ENCODE peak calls at places on chromosomes 3 and 15, in eight cellular contexts. W, X, G, N, T, F, O and C are unnamed samples. For H3K4me1, the result is how much of the 10 kb centered on the place peaks cover.

GRCh38 chr15:98568382-98569017 is 79.8 kb upstream of the IGF1R start:
- DNase-seq in W (no peak), X (no peak), G (peak), N (no peak), T (no peak), F (no peak), O (no peak), C (no peak)

GRCh38 chr15:65917407-65917756 is 48.1 kb downstream of the RAB11A start:
- DNase-seq in W (no peak), X (no peak), G (no peak), N (no peak), T (no peak), F (no peak), O (no peak), C (no peak)

GRCh38 chr3:133887951-133888703 is 7.6 kb downstream of the RAB6B start:
- DNase-seq in W (no peak), X (no peak), G (peak), N (no peak), T (no peak), F (no peak), O (no peak), C (no peak)

GRCh38 chr3:11566916-11567315 is 76.8 kb downstream of the VGLL4 start:
- DNase-seq in W (no peak), X (no peak), G (no peak), N (no peak), T (no peak), F (no peak), O (no peak), C (no peak)

GRCh38 chr3:23671901-23672589 is 133.7 kb upstream of the UBE2E1 start:
- DNase-seq in W (peak), X (peak), G (peak), N (no peak), T (peak), F (no peak), O (no peak), C (no peak)

GRCh38 chr3:171301002-171301401 is 159.2 kb downstream of the TNIK start:
- DNase-seq in W (no peak), X (no peak), G (no peak), N (no peak), T (no peak), F (no peak), O (no peak), C (no peak)

GRCh38 chr15:98147415-98147814 is 186.9 kb downstream of the ARRDC4 start:
- DNase-seq in W (peak), X (no peak), G (no peak), N (no peak), T (no peak), F (no peak), O (no peak), C (no peak)

GRCh38 chr3:135514064-135514455 is 451.5 kb upstream of the PPP2R3A start:
- DNase-seq in W (no peak), X (no peak), G (no peak), N (no peak), T (no peak), F (no peak), O (no peak), C (no peak)

GRCh38 chr3:151015762-151016161 is 43.2 kb upstream of the CLRN1 start:
- DNase-seq in W (no peak), X (no peak), G (peak), N (no peak), T (no peak), F (no peak), O (no peak), C (no peak)

GRCh38 chr15:36867436-36867835 is 232.9 kb downstream of the MEIS2 start:
- DNase-seq in W (no peak), X (no peak), G (no peak), N (no peak), T (no peak), F (no peak), O (no peak), C (no peak)

GRCh38 chr3:109363634-109364033 is 26.3 kb upstream of the DPPA4 start:
- DNase-seq in W (no peak), X (no peak), G (no peak), N (no peak), T (no peak), F (no peak), O (no peak), C (no peak)

GRCh38 chr3:71210257-71211002 is 373.1 kb downstream of the FOXP1 start:
- DNase-seq in W (no peak), X (peak), G (peak), N (peak), T (no peak), F (no peak), O (no peak), C (no peak)

GRCh38 chr3:57066471-57066870 is 6.0 kb downstream of the SPATA12 start:
- DNase-seq in W (no peak), X (no peak), G (no peak), N (no peak), T (no peak), F (no peak), O (no peak), C (no peak)

GRCh38 chr15:101795455-101795854 is 7.9 kb upstream of the OR4F6 start:
- DNase-seq in W (no peak), X (no peak), G (peak), N (peak), T (no peak), F (no peak), O (no peak), C (no peak)

GRCh38 chr15:88257311-88257901 is 867 bp upstream of the NTRK3 start:
- DNase-seq in W (peak), X (no peak), G (peak), N (no peak), T (no peak), F (no peak), O (no peak), C (no peak)

GRCh38 chr3:149575213-149575961 is 82.4 kb downstream of the WWTR1 start:
- DNase-seq in W (peak), X (peak), G (peak), N (peak), T (no peak), F (no peak), O (no peak), C (no peak)

GRCh38 chr3:111311709-111312235 is 230.2 kb upstream of the CD96 start:
- DNase-seq in W (no peak), X (no peak), G (peak), N (no peak), T (peak), F (no peak), O (no peak), C (no peak)

GRCh38 chr3:37622999-37623883 is 238.4 kb upstream of the CTDSPL start:
- DNase-seq in W (no peak), X (no peak), G (no peak), N (no peak), T (peak), F (no peak), O (no peak), C (no peak)

GRCh38 chr3:159837725-159838124 is 150.9 kb upstream of the IL12A start:
- DNase-seq in W (no peak), X (no peak), G (no peak), N (peak), T (no peak), F (no peak), O (no peak), C (no peak)

GRCh38 chr15:100338971-100339444 is 2.8 kb downstream of the ADAMTS17 start:
- DNase-seq in W (peak), X (peak), G (peak), N (peak), T (peak), F (peak), O (peak), C (no peak)

GRCh38 chr3:111080357-111080937 is 8.8 kb downstream of the NECTIN3 start:
- DNase-seq in W (no peak), X (no peak), G (peak), N (peak), T (peak), F (no peak), O (no peak), C (no peak)

GRCh38 chr3:48970568-48970967 is 19.5 kb upstream of the P4HTM start:
- DNase-seq in W (no peak), X (no peak), G (no peak), N (no peak), T (no peak), F (no peak), O (no peak), C (no peak)

DNA sequence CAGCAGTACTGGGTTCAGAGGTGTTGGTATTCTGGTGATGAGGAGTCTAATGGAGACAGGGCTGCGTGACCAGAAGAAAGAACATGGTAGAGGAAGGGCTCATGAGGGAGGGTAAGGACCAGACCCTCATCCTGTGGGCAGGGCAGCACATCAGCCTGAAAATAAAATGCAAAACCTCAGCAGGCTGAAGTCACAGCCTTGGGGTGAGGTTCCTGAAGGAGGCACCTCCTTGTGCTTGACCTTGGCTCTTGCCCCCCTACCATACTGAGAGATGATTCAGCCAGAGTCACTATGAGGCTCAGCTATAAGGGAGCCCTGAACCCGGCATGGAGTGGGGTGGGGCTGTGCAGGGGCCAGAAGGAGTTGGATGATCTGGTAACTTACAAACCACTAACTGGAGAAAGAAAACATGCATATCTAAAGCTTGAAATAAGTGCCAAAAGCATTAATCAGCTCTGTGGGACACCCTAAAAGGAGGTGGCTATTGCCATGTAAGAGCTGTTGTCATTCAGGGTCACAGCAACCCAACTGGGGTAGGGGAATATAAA is 60.2 kb downstream of the CORO2B start:
- DNase-seq in W (no peak), X (no peak), G (peak), N (peak), T (no peak), F (no peak), O (no peak), C (no peak)
- H3K27ac ChIP-seq in W (no peak), X (peak), G (peak), N (peak), T (peak), F (no peak), O (no peak), C (no peak)

DNA sequence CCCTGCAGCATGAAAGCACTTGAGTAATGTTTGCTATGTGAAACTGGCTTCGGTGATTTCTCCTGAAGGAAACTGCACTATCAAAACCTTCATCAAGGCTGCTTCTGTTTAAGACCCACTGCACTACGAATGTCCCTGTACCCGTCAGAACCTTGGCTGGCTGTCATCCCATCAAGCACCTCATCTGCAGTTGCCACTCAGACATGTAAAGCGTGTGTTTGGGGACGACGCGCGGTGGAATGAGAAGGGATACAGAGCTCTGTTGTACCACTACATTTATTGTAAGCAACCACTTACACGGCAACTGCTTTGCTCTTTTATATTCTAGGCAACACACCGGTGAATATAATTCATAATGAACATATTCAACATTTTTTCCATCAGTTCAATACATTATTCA is 147.6 kb downstream of the TIGIT start:
- DNase-seq in W (no peak), X (no peak), G (no peak), N (no peak), T (no peak), F (no peak), O (no peak), C (no peak)
- H3K4me3 ChIP-seq in W (no peak), X (no peak), G (no peak), N (no peak), T (no peak), F (no peak), O (no peak), C (no peak)

GRCh38 chr15:73074241-73074640 is 22.0 kb downstream of the NEO1 start:
- DNase-seq in W (no peak), X (no peak), G (no peak), N (no peak), T (no peak), F (no peak), O (no peak), C (no peak)
- H3K4me1 ChIP-seq in W (under half), X (under half), G (under half), N (under half), T (under half), F (under half), O (under half), C (under half)

GRCh38 chr15:60101416-60101815 is 97.3 kb downstream of the FOXB1 start:
- DNase-seq in W (no peak), X (no peak), G (no peak), N (no peak), T (no peak), F (no peak), O (no peak), C (no peak)
- H3K27ac ChIP-seq in W (no peak), X (no peak), G (no peak), N (no peak), T (no peak), F (no peak), O (no peak), C (no peak)

GRCh38 chr3:36447063-36447462 is 66.8 kb downstream of the STAC start:
- DNase-seq in W (no peak), X (no peak), G (peak), N (no peak), T (no peak), F (no peak), O (no peak), C (no peak)

GRCh38 chr3:36446230-36446629 is 65.9 kb downstream of the STAC start:
- DNase-seq in W (no peak), X (no peak), G (peak), N (no peak), T (no peak), F (no peak), O (no peak), C (no peak)

GRCh38 chr3:36444909-36445308 is 64.6 kb downstream of the STAC start:
- DNase-seq in W (no peak), X (no peak), G (peak), N (peak), T (no peak), F (no peak), O (no peak), C (no peak)

GRCh38 chr3:36443042-36443686 is 62.9 kb downstream of the STAC start:
- DNase-seq in W (no peak), X (no peak), G (no peak), N (no peak), T (no peak), F (no peak), O (no peak), C (peak)
- H3K4me3 ChIP-seq in W (no peak), X (no peak), G (no peak), N (no peak), T (no peak), F (no peak), O (no peak), C (no peak)